ENCODE peak calls at places on chromosomes 7 and 10, in four cellular contexts. F, U, E and X are unnamed samples.

GRCh38 chr7:79982151-79982770 is 152.4 kb upstream of the GNAI1 start:
- DNase-seq in E (peak), F (no peak), U (no peak), X (peak)

GRCh38 chr7:137080516-137081203 is 212.2 kb downstream of the CHRM2 start:
- DNase-seq in U (no peak), F (peak), E (peak), X (no peak)

GRCh38 chr7:43138710-43139601 is 26.5 kb downstream of the HECW1 start:
- DNase-seq in E (peak), U (peak), F (no peak), X (peak)

GRCh38 chr7:78792624-78793023 is 660.8 kb downstream of the MAGI2 start:
- DNase-seq in U (peak), E (no peak), F (no peak), X (no peak)

GRCh38 chr10:60148266-60148840 is 241.3 kb downstream of the ANK3 start:
- DNase-seq in F (no peak), E (peak), U (no peak), X (peak)

GRCh38 chr7:17680943-17681351 is 259.3 kb downstream of the SNX13 start:
- DNase-seq in F (peak), U (peak), E (no peak), X (peak)

GRCh38 chr10:84683550-84683949 is 355.2 kb downstream of the CCSER2 start:
- DNase-seq in F (no peak), E (no peak), U (no peak), X (no peak)

GRCh38 chr7:133980794-133981193 is 146.3 kb upstream of the LRGUK start:
- DNase-seq in U (no peak), E (no peak), F (no peak), X (no peak)

GRCh38 chr7:34748244-34749039 is 90.4 kb downstream of the NPSR1 start:
- DNase-seq in E (peak), U (peak), F (no peak), X (peak)

GRCh38 chr10:33365871-33366411 is 31.5 kb upstream of the NRP1 start:
- DNase-seq in F (no peak), E (peak), U (no peak), X (peak)

GRCh38 chr7:13151982-13152381 is 464.5 kb downstream of the ARL4A start:
- DNase-seq in E (no peak), U (no peak), F (no peak), X (no peak)

GRCh38 chr7:87231243-87231642 is 11.7 kb upstream of the TMEM243 start:
- DNase-seq in F (no peak), E (no peak), U (no peak), X (no peak)

GRCh38 chr10:43964486-43964885 is 315.8 kb upstream of the ZNF32 start:
- DNase-seq in U (no peak), E (no peak), F (no peak), X (no peak)

GRCh38 chr7:75690121-75690523 is 48.6 kb downstream of the HIP1 start:
- DNase-seq in E (no peak), F (peak), U (no peak), X (no peak)

GRCh38 chr7:25384820-25385560 is 156.7 kb upstream of the NPVF start:
- DNase-seq in E (no peak), U (no peak), F (no peak), X (no peak)

GRCh38 chr10:100655760-100656421 is 89.5 kb upstream of the PAX2 start:
- DNase-seq in F (no peak), E (no peak), U (no peak), X (no peak)

GRCh38 chr7:41391818-41392217 is 311.1 kb downstream of the INHBA start:
- DNase-seq in F (no peak), E (no peak), U (peak), X (no peak)

GRCh38 chr10:32929634-32930033 is 28.4 kb downstream of the ITGB1 start:
- DNase-seq in U (no peak), E (no peak), F (no peak), X (no peak)

GRCh38 chr10:124105594-124105993 is 12.2 kb upstream of the CHST15 start:
- DNase-seq in E (no peak), U (no peak), F (no peak), X (peak)

GRCh38 chr10:3091921-3092320 is 24.6 kb downstream of the PFKP start:
- DNase-seq in E (no peak), U (no peak), F (no peak), X (no peak)

GRCh38 chr10:124066744-124067714 is 26.4 kb downstream of the CHST15 start:
- DNase-seq in E (no peak), U (peak), F (no peak), X (no peak)

GRCh38 chr7:93516834-93517233 is 57.7 kb downstream of the CALCR start:
- DNase-seq in U (no peak), E (no peak), F (no peak), X (no peak)

GRCh38 chr10:125765835-125766234 is 9.8 kb downstream of the MMP21 start:
- DNase-seq in F (no peak), E (no peak), U (no peak), X (no peak)

GRCh38 chr7:15495170-15495569 is 66.6 kb downstream of the AGMO start:
- DNase-seq in E (no peak), F (no peak), U (no peak), X (no peak)

GRCh38 chr10:132113766-132114365 is 48.1 kb downstream of the JAKMIP3 start:
- DNase-seq in E (no peak), U (no peak), F (no peak), X (no peak)

GRCh38 chr7:27661776-27662489 is 750 bp downstream of the HIBADH start:
- DNase-seq in F (peak), U (peak), E (no peak), X (peak)

GRCh38 chr7:19016140-19016539 is 101.3 kb downstream of the TWIST1 start:
- DNase-seq in E (no peak), U (peak), F (no peak), X (peak)

DNA sequence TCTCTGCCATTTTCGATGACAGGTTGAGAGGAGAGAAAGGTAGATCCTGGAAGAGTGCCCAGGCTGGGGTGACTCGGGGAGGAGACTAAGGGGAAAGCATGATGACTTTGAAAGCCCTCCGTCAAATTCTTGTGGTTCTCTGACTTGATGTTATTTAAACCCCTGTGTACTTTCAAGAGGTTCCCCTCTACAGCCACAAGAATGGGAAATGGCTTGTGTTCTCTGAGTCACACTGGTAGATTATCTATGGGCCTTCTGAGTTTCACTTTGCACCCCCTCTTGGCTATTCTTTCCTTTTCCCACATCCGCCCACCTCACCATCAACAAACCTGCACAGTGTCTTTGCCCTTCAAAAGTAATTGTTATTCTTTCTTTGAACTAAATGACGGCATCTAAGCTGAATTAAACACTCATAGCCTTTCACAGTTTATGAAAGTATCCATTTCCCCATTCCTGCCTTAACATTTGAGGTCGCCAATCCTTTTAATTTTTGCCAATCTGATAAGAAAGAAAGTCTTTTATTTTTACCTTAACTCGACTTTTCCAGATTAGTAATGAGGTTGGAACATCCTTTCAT is 24.1 kb downstream of the PRF1 start:
- DNase-seq in U (no peak), F (peak), E (no peak), X (peak)
- H3K4me3 ChIP-seq in U (no peak), F (no peak), E (no peak), X (no peak)

GRCh38 chr7:867406-868188 is 8.8 kb upstream of the GET4 start:
- DNase-seq in E (peak), F (no peak), U (no peak), X (peak)
- H3K4me3 ChIP-seq in E (no peak), F (no peak), U (no peak), X (no peak)

DNA sequence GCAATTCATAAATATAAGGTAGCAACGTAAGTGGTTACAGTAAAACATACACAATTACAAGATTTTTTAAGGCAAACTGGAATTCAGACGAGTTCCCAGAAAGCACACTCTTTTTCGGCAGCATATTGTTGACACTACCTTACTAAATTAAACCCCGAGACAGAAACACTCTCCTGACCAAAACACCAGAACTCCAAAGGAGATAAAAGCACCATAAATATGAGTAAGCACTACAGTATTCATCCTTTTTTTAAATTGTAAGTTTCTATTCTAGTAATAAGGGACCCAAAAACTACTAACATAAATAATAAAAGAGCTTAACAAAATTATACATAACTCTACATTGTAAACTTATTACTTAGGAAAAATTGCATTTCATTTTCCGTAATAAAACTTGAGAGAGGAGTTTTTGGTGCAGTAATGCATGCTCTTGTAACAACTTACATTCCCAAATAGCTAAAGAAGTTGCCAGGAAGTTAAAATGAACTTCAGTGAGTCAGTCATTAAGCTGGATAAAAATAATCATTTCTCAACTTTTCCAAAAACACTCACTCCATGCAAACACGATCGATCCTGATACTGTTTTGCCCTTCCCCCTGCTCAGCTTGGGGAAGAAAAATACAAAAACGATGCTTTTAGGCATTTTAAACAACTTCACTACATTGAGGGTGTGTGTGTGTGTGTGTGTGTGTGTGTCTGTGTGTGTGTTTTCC is 2.0 kb downstream of the PIP4K2A start:
- DNase-seq in U (no peak), E (no peak), F (no peak), X (peak)
- H3K4me3 ChIP-seq in U (peak), E (peak), F (peak), X (peak)

DNA sequence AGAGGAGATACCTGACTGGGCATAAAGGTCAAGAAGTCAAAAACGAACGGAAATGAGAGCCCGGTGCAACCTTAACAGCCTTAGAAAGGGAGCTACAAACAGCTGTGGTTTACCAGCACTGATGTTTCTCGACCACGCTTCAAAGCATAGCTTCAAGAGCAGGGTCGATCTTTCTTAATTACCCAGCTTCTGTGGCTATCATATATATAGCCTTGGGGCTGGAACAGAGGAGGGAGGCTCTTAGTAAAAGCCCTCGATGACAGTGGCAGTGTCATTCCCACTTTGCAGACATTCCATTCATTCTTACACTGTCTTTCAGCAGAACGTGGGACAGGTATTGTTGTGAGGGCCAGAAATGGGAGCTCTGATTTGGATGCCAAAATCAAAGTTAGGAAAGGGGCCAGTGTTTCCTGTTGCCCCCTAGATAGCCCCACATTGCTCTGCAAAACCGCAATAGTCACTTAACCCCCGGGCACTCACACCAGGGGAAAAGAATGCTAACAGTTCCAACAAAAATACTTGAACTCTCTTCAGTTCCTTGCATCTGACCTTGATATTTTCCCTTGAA is 141.5 kb downstream of the MTPAP start:
- DNase-seq in E (no peak), F (peak), U (peak), X (no peak)
- H3K4me3 ChIP-seq in E (no peak), F (no peak), U (no peak), X (no peak)

GRCh38 chr7:82443044-82443800 is at the start of gene CACNA2D1:
- DNase-seq in U (peak), E (no peak), F (peak), X (peak)

GRCh38 chr7:82443801-82444219 is 233 bp upstream of the CACNA2D1 start:
- DNase-seq in U (peak), F (peak), E (no peak), X (peak)

GRCh38 chr7:82441916-82442478 is 1.6 kb downstream of the CACNA2D1 start:
- DNase-seq in E (no peak), U (peak), F (no peak), X (peak)

GRCh38 chr7:82444220-82445049 is 858 bp upstream of the CACNA2D1 start:
- DNase-seq in E (no peak), F (peak), U (peak), X (no peak)

DNA sequence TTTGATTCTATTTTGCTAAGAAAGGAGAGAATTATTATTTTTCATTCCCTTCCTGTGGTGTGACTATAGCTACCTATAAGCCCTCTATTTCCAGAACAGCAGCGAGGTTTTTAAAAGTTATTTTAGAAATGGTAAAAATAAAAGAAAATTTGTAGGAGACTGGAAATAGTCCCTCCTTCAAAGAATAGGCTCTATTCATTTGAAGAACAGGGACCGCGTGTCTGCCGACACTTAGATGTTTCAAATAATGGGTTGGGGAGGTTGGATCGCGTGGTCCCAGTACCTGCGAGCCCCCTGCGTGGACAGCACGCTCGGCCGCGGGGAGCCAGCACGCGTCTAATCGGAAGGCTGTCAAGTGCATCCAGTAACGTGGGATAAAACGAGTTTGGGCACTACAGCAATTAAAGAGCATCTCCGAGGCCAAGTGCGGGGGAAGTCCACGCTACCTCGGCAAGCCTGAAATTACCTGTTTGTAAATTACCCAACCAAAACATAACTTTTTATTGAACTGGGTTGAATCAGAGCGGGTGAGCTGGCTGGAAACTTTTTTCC is 1.0 kb downstream of the CACNA2D1 start:
- DNase-seq in F (no peak), E (no peak), U (peak), X (peak)
- H3K4me3 ChIP-seq in F (peak), E (peak), U (peak), X (peak)

GRCh38 chr7:1473864-1474512 is 14.7 kb upstream of the MICALL2 start:
- DNase-seq in E (peak), U (peak), F (peak), X (peak)
- H3K4me3 ChIP-seq in E (no peak), U (no peak), F (no peak), X (no peak)

DNA sequence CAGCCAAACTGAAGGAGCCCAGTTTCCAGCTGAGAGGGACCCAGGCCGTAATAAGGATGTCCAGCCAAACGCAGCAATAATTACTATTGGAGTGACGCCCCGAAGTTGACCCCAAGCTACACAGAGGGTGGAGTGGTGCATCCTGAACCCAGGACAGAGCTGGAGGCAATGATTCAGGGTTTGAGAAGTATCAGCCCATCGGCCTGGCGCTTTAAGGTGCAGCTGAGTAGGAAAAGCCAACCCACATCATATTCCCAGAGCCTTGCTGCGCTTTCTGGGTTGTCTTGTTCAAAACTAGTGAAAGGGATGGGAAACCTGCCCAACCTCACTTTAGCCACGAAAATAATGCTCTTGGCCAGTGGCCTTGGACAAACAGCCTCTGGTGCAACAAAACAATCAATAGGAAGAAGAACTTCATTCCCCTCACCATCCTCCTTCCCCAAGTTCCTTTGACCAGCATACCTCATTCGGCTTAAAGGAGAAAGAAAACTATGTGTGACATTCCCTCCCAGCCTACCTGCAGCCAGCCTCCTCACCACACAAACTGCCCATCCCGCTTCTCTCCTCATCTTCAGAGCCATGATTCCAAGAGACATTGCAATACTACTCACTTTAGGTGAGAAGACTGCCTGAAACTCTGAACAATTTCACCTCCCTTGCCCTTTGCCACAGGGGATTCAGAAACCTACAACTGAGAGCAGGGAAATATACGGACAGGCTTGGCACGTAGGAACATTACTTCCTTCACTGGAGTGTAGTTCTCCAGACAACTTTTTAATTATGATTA is 217.2 kb upstream of the MKLN1 start:
- DNase-seq in E (no peak), U (peak), F (peak), X (peak)
- H3K4me3 ChIP-seq in E (peak), U (peak), F (peak), X (peak)

GRCh38 chr7:130231792-130232191 is 24.1 kb downstream of the SSMEM1 start:
- DNase-seq in E (no peak), F (no peak), U (no peak), X (no peak)
- H3K4me3 ChIP-seq in E (no peak), F (no peak), U (no peak), X (no peak)

GRCh38 chr10:7407368-7408002 is 3.3 kb downstream of the SFMBT2 start:
- DNase-seq in U (peak), E (no peak), F (no peak), X (no peak)
- H3K4me3 ChIP-seq in U (peak), E (no peak), F (peak), X (peak)

GRCh38 chr10:113557389-113558321 is 4.8 kb downstream of the HABP2 start:
- DNase-seq in U (peak), E (no peak), F (no peak), X (no peak)
- H3K4me3 ChIP-seq in U (no peak), E (no peak), F (no peak), X (no peak)